ENCODE peak calls at places on chromosomes 13 and 19, in six cellular contexts. I is H9; R is activated CD8-positive, alpha-beta memory T cell treated with anti-CD3 and anti-CD28 coated beads, Interleukin-2, amount 10 ng/mL, durations not matched to agents 7 days and 5 days; L is RKO; D is stimulated activated CD4-positive, alpha-beta T cell treated with anti-CD3 and anti-CD28 coated beads, Interleukin-4, amount 100 ng/mL, for 48 hours; Q is activated CD4-positive, alpha-beta T cell treated with anti-CD3 and anti-CD28 coated beads, Interleukin-2, amount 50 U/mL, for 48 hours. F is an unnamed sample.
A peak's percentile ranks its signal among the peaks of the same experiment; 100 is the strongest.

GRCh38 chr19:2059422-2060201 is 8.6 kb upstream of the MKNK2 start:
- DNase-seq in D (no peak), Q (no peak), I (no peak), L (peak; percentile 70), R (no peak), F (no peak)

GRCh38 chr19:7855426-7856276 is 18.5 kb downstream of the PRR36 start:
- DNase-seq in Q (no peak), L (no peak), I (no peak), R (no peak), D (no peak), F (no peak)

GRCh38 chr19:1465191-1466016 is 13.6 kb downstream of the C19orf25 start:
- DNase-seq in L (no peak), R (peak; percentile 59), D (no peak), I (peak; percentile 81), Q (peak; percentile 52), F (peak; percentile 51)

GRCh38 chr19:3178973-3179738 is 587 bp downstream of the S1PR4 start:
- DNase-seq in D (peak; percentile 27), I (peak; percentile 47), Q (peak; percentile 43), L (no peak), R (peak; percentile 65), F (peak; percentile 49)

GRCh38 chr19:29277107-29277506 is 64.2 kb upstream of the UQCRFS1 start:
- DNase-seq in L (no peak), R (peak; percentile 88), D (peak; percentile 12), I (peak; percentile 82), Q (peak; percentile 39), F (peak; percentile 64)

GRCh38 chr13:52599853-52600603 is 42.2 kb upstream of the HNRNPA1L2 start:
- DNase-seq in Q (peak; percentile 13), D (no peak), I (peak; percentile 67), L (peak; percentile 28), R (no peak), F (peak; percentile 20)

GRCh38 chr19:2150794-2151338 is 500 bp downstream of the AP3D1 start:
- DNase-seq in R (peak; percentile 53), L (no peak), I (no peak), Q (peak; percentile 22), D (no peak), F (peak; percentile 35)

GRCh38 chr13:98535501-98536357 is 41.2 kb downstream of the STK24 start:
- DNase-seq in R (no peak), D (no peak), I (no peak), Q (no peak), L (no peak), F (no peak)

GRCh38 chr19:44725251-44725650 is 23.3 kb upstream of the BCL3 start:
- DNase-seq in Q (no peak), R (no peak), D (no peak), L (no peak), I (no peak), F (no peak)

GRCh38 chr19:20313894-20314293 is 146.9 kb downstream of the ZNF486 start:
- DNase-seq in I (no peak), L (no peak), R (no peak), D (no peak), Q (no peak), F (no peak)

GRCh38 chr19:572891-573825 is 762 bp downstream of the BSG start:
- DNase-seq in L (peak; percentile 60), R (peak; percentile 57), Q (no peak), D (no peak), I (peak; percentile 36), F (peak; percentile 29)

GRCh38 chr19:518292-519231 is 11.3 kb downstream of the TPGS1 start:
- DNase-seq in Q (peak; percentile 51), I (peak; percentile 82), D (peak; percentile 33), L (no peak), R (no peak), F (peak; percentile 63)

GRCh38 chr19:30659638-30660037 is 287.5 kb downstream of the ZNF536 start:
- DNase-seq in D (no peak), Q (no peak), I (no peak), R (no peak), L (no peak), F (no peak)

GRCh38 chr13:40137400-40137799 is 481.9 kb downstream of the COG6 start:
- DNase-seq in I (no peak), D (no peak), R (no peak), Q (peak; percentile 19), L (no peak), F (peak; percentile 33)

GRCh38 chr19:33282036-33282686 is 20.2 kb downstream of the CEBPA start:
- DNase-seq in I (no peak), R (no peak), L (no peak), D (no peak), Q (no peak), F (no peak)

GRCh38 chr13:33464345-33464744 is 178.8 kb upstream of the STARD13 start:
- DNase-seq in D (no peak), I (no peak), R (no peak), L (no peak), Q (no peak), F (no peak)

GRCh38 chr13:72150502-72150901 is 283.5 kb upstream of the DACH1 start:
- DNase-seq in Q (no peak), L (no peak), D (no peak), R (no peak), I (no peak), F (no peak)

GRCh38 chr13:67416047-67416925 is 186.2 kb upstream of the PCDH9 start:
- DNase-seq in Q (no peak), L (no peak), I (peak; percentile 81), D (no peak), R (no peak), F (no peak)

GRCh38 chr13:111139874-111140561 is 24.9 kb downstream of the ARHGEF7 start:
- DNase-seq in I (no peak), L (no peak), D (no peak), R (no peak), Q (no peak), F (no peak)

GRCh38 chr13:30774214-30774730 is 38.9 kb downstream of the ALOX5AP start:
- DNase-seq in Q (peak; percentile 15), L (no peak), D (no peak), R (peak; percentile 71), I (no peak), F (no peak)

GRCh38 chr19:5189318-5189607 is 151.3 kb downstream of the PTPRS start:
- DNase-seq in I (no peak), R (no peak), L (no peak), D (no peak), Q (no peak), F (no peak)

GRCh38 chr13:38990693-38991092 is at the start of gene STOML3:
- DNase-seq in Q (no peak), I (no peak), R (no peak), D (no peak), L (no peak), F (no peak)

GRCh38 chr13:30690282-30691188 is 44.8 kb upstream of the ALOX5AP start:
- DNase-seq in Q (no peak), R (peak; percentile 69), L (peak; percentile 39), D (no peak), I (no peak), F (peak; percentile 20)

GRCh38 chr13:110705826-110706569 is at the start of gene CARS2:
- DNase-seq in I (peak; percentile 99), D (peak; percentile 91), Q (peak; percentile 94), R (peak; percentile 96), L (peak; percentile 95), F (peak; percentile 93)

GRCh38 chr19:54164369-54165068 is 5.0 kb upstream of the LENG1 start:
- DNase-seq in D (peak; percentile 64), R (peak; percentile 85), I (peak; percentile 96), Q (peak; percentile 81), L (no peak), F (peak; percentile 83)

F was measured in stimulated activated naive CD8-positive, alpha-beta T cell treated with anti-CD3 and anti-CD28 coated beads, Interleukin-15, Interleukin-2, amounts not matched to agents 100 U/mL and 50 U/mL, for 24 hours.